ENCODE peak calls at places on chromosomes 4 and X, in ten cellular contexts. T is GM23248; A is SJSA1; V is pancreas; W is CD4-positive, CD25-positive, alpha-beta regulatory T cell; K is spleen; N is A549; B is uterus; S is IMR-90; R is CD8-positive, alpha-beta memory T cell. F is an unnamed sample.

GRCh38 chrX:70043685-70044084 is 6.1 kb downstream of the AWAT2 start:
- DNase-seq in T (no peak), A (no peak), V (no peak), W (no peak), K (peak; percentile 51), N (no peak), B (no peak), S (no peak), R (no peak), F (no peak)

GRCh38 chr4:71195932-71196331 is 142.9 kb upstream of the SLC4A4 start:
- DNase-seq in T (peak; percentile 80), A (no peak), V (no peak), W (no peak), K (no peak), N (no peak), B (no peak), S (peak; percentile 87), R (no peak), F (no peak)

GRCh38 chr4:30619679-30620078 is 100.5 kb upstream of the PCDH7 start:
- DNase-seq in T (peak; percentile 0), A (no peak), V (no peak), W (no peak), K (no peak), N (no peak), B (no peak), S (no peak), R (no peak), F (no peak)

GRCh38 chr4:26566027-26566578 is 17.8 kb upstream of the TBC1D19 start:
- DNase-seq in T (no peak), A (no peak), V (no peak), W (no peak), K (no peak), N (no peak), B (no peak), S (no peak), R (no peak), F (no peak)

GRCh38 chr4:16117164-16117563 is 33.3 kb upstream of the PROM1 start:
- DNase-seq in T (no peak), A (no peak), V (no peak), W (no peak), K (no peak), N (no peak), B (no peak), S (no peak), R (no peak), F (no peak)

GRCh38 chr4:86036729-86037128 is 323.1 kb downstream of the MAPK10 start:
- DNase-seq in T (no peak), A (no peak), V (no peak), W (no peak), K (no peak), N (no peak), B (no peak), S (peak; percentile 69), R (no peak), F (no peak)

GRCh38 chr4:83360018-83360417 is 25.4 kb upstream of the HPSE start:
- DNase-seq in T (no peak), A (no peak), V (no peak), W (no peak), K (no peak), N (no peak), B (no peak), S (no peak), R (no peak), F (no peak)

GRCh38 chr4:54971474-54971950 is 153.9 kb downstream of the KDR start:
- DNase-seq in T (peak; percentile 72), A (no peak), V (no peak), W (no peak), K (no peak), N (peak; percentile 29), B (peak; percentile 26), S (peak; percentile 53), R (no peak), F (no peak)

GRCh38 chr4:95835672-95836071 is 4.2 kb upstream of the PDHA2 start:
- DNase-seq in T (no peak), A (no peak), V (no peak), W (no peak), K (no peak), N (peak; percentile 15), B (no peak), S (no peak), R (no peak), F (no peak)

GRCh38 chr4:179836179-179837075 is 2394.2 kb upstream of the AGA start:
- DNase-seq in T (no peak), A (no peak), V (no peak), W (no peak), K (no peak), N (no peak), B (no peak), S (peak; percentile 54), R (no peak), F (no peak)

GRCh38 chr4:2788532-2789103 is 4.3 kb upstream of the SH3BP2 start:
- DNase-seq in T (peak; percentile 48), A (no peak), V (peak; percentile 63), W (no peak), K (peak; percentile 79), N (no peak), B (no peak), S (peak; percentile 29), R (no peak), F (peak; percentile 31)

GRCh38 chr4:85866508-85866907 is 391.6 kb downstream of the ARHGAP24 start:
- DNase-seq in T (peak; percentile 24), A (no peak), V (no peak), W (no peak), K (no peak), N (no peak), B (no peak), S (no peak), R (no peak), F (no peak)

DNA sequence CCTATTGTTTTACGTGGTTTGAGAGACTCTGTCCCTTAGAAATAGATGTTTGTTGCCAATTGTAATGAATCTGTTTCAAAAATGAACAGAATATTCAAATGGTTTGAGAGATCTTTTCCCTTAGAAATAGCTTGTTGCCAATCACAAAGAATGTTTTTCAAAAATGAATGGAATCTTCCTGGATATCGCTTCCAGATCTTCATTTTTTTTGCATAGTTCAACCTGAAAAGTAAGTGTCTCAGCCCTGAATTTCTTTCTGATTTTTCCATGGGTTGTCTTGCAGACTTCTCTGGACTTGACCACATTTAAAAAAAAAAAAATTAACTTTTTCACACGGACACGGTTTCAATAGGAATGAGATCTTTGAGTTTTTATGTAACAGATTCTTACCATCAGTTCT is 22.7 kb downstream of the SHOX start:
- DNase-seq in T (no peak), A (no peak), V (no peak), W (no peak), K (no peak), N (no peak), B (no peak), S (no peak), R (no peak), F (no peak)
- H3K4me1 ChIP-seq in T (no peaks in the 10 kb centered on the region), A (no peaks in the 10 kb centered on the region), V (no peaks in the 10 kb centered on the region), W (no peaks in the 10 kb centered on the region), K (no peaks in the 10 kb centered on the region), N (no peaks in the 10 kb centered on the region), B (no peaks in the 10 kb centered on the region), S (no peaks in the 10 kb centered on the region), R (no peaks in the 10 kb centered on the region), F (no peaks in the 10 kb centered on the region)

DNA sequence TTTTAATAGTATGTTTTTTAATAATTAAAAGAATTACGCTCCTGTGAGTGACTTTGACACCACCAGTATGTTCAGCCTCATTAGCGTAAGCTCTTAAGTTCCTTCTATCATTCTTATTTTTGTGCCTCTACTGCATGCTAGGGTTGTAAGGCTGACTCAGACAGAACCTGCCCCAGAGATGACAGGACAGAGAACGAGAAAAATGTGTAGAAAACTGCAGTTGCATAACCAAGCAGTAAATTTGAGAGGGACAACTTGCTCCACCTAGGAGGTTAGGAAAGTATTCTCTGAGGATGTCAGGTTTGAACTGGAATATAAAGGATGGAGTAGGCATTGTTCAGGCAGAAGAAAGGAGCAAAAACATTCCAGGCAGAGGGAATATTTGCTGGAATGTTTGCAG is 98.7 kb downstream of the NFKB1 start:
- DNase-seq in T (no peak), A (no peak), V (no peak), W (no peak), K (no peak), N (no peak), B (no peak), S (no peak), R (no peak), F (no peak)
- H3K4me1 ChIP-seq in T (peaks cover 7% of the 10 kb centered on the region), A (no peaks in the 10 kb centered on the region), V (no peaks in the 10 kb centered on the region), W (peaks cover 21% of the 10 kb centered on the region), K (no peaks in the 10 kb centered on the region), N (peaks cover 9% of the 10 kb centered on the region), B (no peaks in the 10 kb centered on the region), S (peaks cover 11% of the 10 kb centered on the region), R (peaks cover 44% of the 10 kb centered on the region), F (no peaks in the 10 kb centered on the region)

GRCh38 chr4:184473515-184474260 is 662 bp downstream of the IRF2 start:
- DNase-seq in T (peak; percentile 70), A (no peak), V (no peak), W (peak; percentile 47), K (peak; percentile 92), N (peak; percentile 21), B (peak; percentile 33), S (peak; percentile 32), R (peak; percentile 39), F (no peak)
- H3K4me1 ChIP-seq in T (peaks cover 19% of the 10 kb centered on the region), A (peaks cover 18% of the 10 kb centered on the region), V (peaks cover 11% of the 10 kb centered on the region), W (peaks cover 58% of the 10 kb centered on the region), K (peaks cover 56% of the 10 kb centered on the region), N (peaks cover 7% of the 10 kb centered on the region), B (peaks cover 10% of the 10 kb centered on the region), S (peaks cover 4% of the 10 kb centered on the region), R (peaks cover 42% of the 10 kb centered on the region), F (no peaks in the 10 kb centered on the region)

GRCh38 chr4:81422591-81422990 is 49.1 kb downstream of the RASGEF1B start:
- DNase-seq in T (no peak), A (no peak), V (no peak), W (no peak), K (no peak), N (no peak), B (no peak), S (no peak), R (no peak), F (no peak)
- H3K4me1 ChIP-seq in T (no peaks in the 10 kb centered on the region), A (no peaks in the 10 kb centered on the region), V (no peaks in the 10 kb centered on the region), W (no peaks in the 10 kb centered on the region), K (no peaks in the 10 kb centered on the region), N (no peaks in the 10 kb centered on the region), B (no peaks in the 10 kb centered on the region), S (peaks cover 18% of the 10 kb centered on the region), R (no peaks in the 10 kb centered on the region), F (no peaks in the 10 kb centered on the region)

GRCh38 chr4:186689476-186689875 is 34.2 kb downstream of the FAT1 start:
- DNase-seq in T (peak; percentile 30), A (no peak), V (no peak), W (no peak), K (no peak), N (no peak), B (no peak), S (no peak), R (no peak), F (no peak)
- H3K4me1 ChIP-seq in T (peaks cover 54% of the 10 kb centered on the region), A (peaks cover 56% of the 10 kb centered on the region), V (no peaks in the 10 kb centered on the region), W (no peaks in the 10 kb centered on the region), K (no peaks in the 10 kb centered on the region), N (peaks cover 77% of the 10 kb centered on the region), B (peaks cover 3% of the 10 kb centered on the region), S (peaks cover 27% of the 10 kb centered on the region), R (no peaks in the 10 kb centered on the region), F (peaks cover 8% of the 10 kb centered on the region)

GRCh38 chrX:150575415-150575814 is 7.0 kb downstream of the MTM1 start:
- DNase-seq in T (peak; percentile 68), A (no peak), V (no peak), W (peak; percentile 16), K (no peak), N (peak; percentile 36), B (no peak), S (peak; percentile 33), R (peak; percentile 1), F (no peak)
- H3K4me1 ChIP-seq in T (peaks cover 14% of the 10 kb centered on the region), A (peaks cover 43% of the 10 kb centered on the region), V (no peaks in the 10 kb centered on the region), W (peaks cover 58% of the 10 kb centered on the region), K (peaks cover 10% of the 10 kb centered on the region), N (peaks cover 57% of the 10 kb centered on the region), B (no peaks in the 10 kb centered on the region), S (peaks cover 6% of the 10 kb centered on the region), R (peaks cover 73% of the 10 kb centered on the region), F (peaks cover 4% of the 10 kb centered on the region)